ENCODE peak calls at places on chromosomes 11 and 22, in five cellular contexts. J is AG08395, O is myocyte, I is HCEC 1CT, Q is HT1080. M is an unnamed sample.

GRCh38 chr22:20080445-20080775 is 369 bp downstream of the DGCR8 start:
- DNase-seq in J (peak; percentile 66), O (peak; percentile 48), I (peak; percentile 33), Q (no peak), M (peak; percentile 95)

GRCh38 chr22:45577746-45578523 is 75.3 kb downstream of the FBLN1 start:
- DNase-seq in J (peak; percentile 76), O (peak; percentile 88), I (peak; percentile 69), Q (peak; percentile 72), M (peak; percentile 78)

GRCh38 chr11:61617515-61617914 is 36.6 kb upstream of the SYT7 start:
- DNase-seq in J (no peak), O (no peak), I (peak; percentile 57), Q (peak; percentile 40), M (no peak)

GRCh38 chr11:124174001-124174400 is 9.1 kb upstream of the OR10D3 start:
- DNase-seq in J (no peak), O (peak; percentile 66), I (peak; percentile 58), Q (peak; percentile 73), M (no peak)

GRCh38 chr11:124865902-124866851 is 945 bp downstream of the ROBO3 start:
- DNase-seq in J (peak; percentile 69), O (no peak), I (peak; percentile 20), Q (no peak), M (peak; percentile 94)

GRCh38 chr22:30425616-30426394 is at the start of gene MTFP1:
- DNase-seq in J (peak; percentile 48), O (peak; percentile 73), I (peak; percentile 57), Q (peak; percentile 69), M (peak; percentile 91)

GRCh38 chr11:31355131-31355530 is 14.4 kb downstream of the DCDC1 start:
- DNase-seq in J (no peak), O (peak; percentile 30), I (no peak), Q (peak; percentile 15), M (no peak)

GRCh38 chr11:126716456-126717083 is 284.0 kb downstream of the KIRREL3 start:
- DNase-seq in J (no peak), O (peak; percentile 64), I (no peak), Q (peak; percentile 55), M (no peak)

GRCh38 chr11:94882931-94883330 is 90.4 kb downstream of the CWC15 start:
- DNase-seq in J (no peak), O (no peak), I (no peak), Q (no peak), M (no peak)

GRCh38 chr11:64303109-64304031 is 2.0 kb upstream of the ESRRA start:
- DNase-seq in J (no peak), O (no peak), I (no peak), Q (no peak), M (no peak)

GRCh38 chr11:39784873-39785272 is 1674.6 kb downstream of the LRRC4C start:
- DNase-seq in J (no peak), O (no peak), I (no peak), Q (no peak), M (peak; percentile 35)

GRCh38 chr11:118634435-118635236 is 27.2 kb downstream of the PHLDB1 start:
- DNase-seq in J (peak; percentile 62), O (no peak), I (no peak), Q (no peak), M (peak; percentile 85)

GRCh38 chr11:130457909-130458729 is 9.7 kb downstream of the ADAMTS15 start:
- DNase-seq in J (peak; percentile 63), O (no peak), I (no peak), Q (no peak), M (no peak)

GRCh38 chr11:117071344-117071787 is 26.9 kb downstream of the SIK3 start:
- DNase-seq in J (no peak), O (peak; percentile 69), I (no peak), Q (no peak), M (no peak)

GRCh38 chr11:69922015-69922595 is 102.9 kb upstream of the FGF3 start:
- DNase-seq in J (no peak), O (no peak), I (no peak), Q (no peak), M (peak; percentile 63)

GRCh38 chr22:28989035-28989464 is 72.6 kb downstream of the C22orf31 start:
- DNase-seq in J (no peak), O (no peak), I (no peak), Q (no peak), M (no peak)

GRCh38 chr11:93952082-93952780 is 68.9 kb upstream of the HEPHL1 start:
- DNase-seq in J (no peak), O (no peak), I (no peak), Q (no peak), M (no peak)

GRCh38 chr11:67635231-67635521 is 4.4 kb downstream of the TBX10 start:
- DNase-seq in J (no peak), O (no peak), I (no peak), Q (no peak), M (no peak)

GRCh38 chr11:127524618-127525017 is 524.0 kb upstream of the KIRREL3 start:
- DNase-seq in J (no peak), O (peak; percentile 3), I (no peak), Q (no peak), M (no peak)

GRCh38 chr11:70650075-70650909 is 252.0 kb downstream of the CTTN start:
- DNase-seq in J (peak; percentile 90), O (peak; percentile 83), I (peak; percentile 45), Q (peak; percentile 42), M (no peak)

GRCh38 chr11:120510406-120511115 is 987 bp upstream of the GRIK4 start:
- DNase-seq in J (no peak), O (no peak), I (no peak), Q (no peak), M (no peak)

GRCh38 chr11:14455648-14456430 is 43.8 kb downstream of the COPB1 start:
- DNase-seq in J (no peak), O (no peak), I (no peak), Q (no peak), M (no peak)

GRCh38 chr22:23071163-23072034 is 1.1 kb downstream of the GNAZ start:
- DNase-seq in J (no peak), O (no peak), I (no peak), Q (no peak), M (no peak)

GRCh38 chr11:34155057-34155758 is 49.8 kb downstream of the NAT10 start:
- DNase-seq in J (no peak), O (no peak), I (no peak), Q (no peak), M (no peak)